ENCODE peak calls at places on chromosome 9, in seven cellular contexts. U is A549, D is retinal pigment epithelial cell, M is hepatocyte, E is AG10803, O is stomach, N is nephron progenitor cell. Y is an unnamed sample.

GRCh38 chr9:93204470-93205043 is 20.6 kb downstream of the WNK2 start:
- DNase-seq in O (no peak), N (no peak), E (no peak), D (no peak), U (no peak), M (no peak), Y (no peak)

GRCh38 chr9:22049411-22049810 is 40.3 kb upstream of the CDKN2B start:
- DNase-seq in D (no peak), M (no peak), U (no peak), E (peak), O (no peak), N (no peak), Y (no peak)

GRCh38 chr9:71271602-71272001 is 150.2 kb upstream of the TRPM3 start:
- DNase-seq in M (no peak), D (no peak), U (no peak), N (no peak), E (no peak), O (no peak), Y (no peak)

GRCh38 chr9:120348951-120349429 is 231.0 kb downstream of the CDK5RAP2 start:
- DNase-seq in E (peak), N (peak), M (peak), U (peak), O (peak), D (no peak), Y (no peak)

GRCh38 chr9:80691229-80691628 is 998.1 kb downstream of the TLE1 start:
- DNase-seq in E (no peak), U (no peak), D (no peak), N (no peak), M (no peak), O (no peak), Y (no peak)

GRCh38 chr9:113613815-113614413 is 150.4 kb downstream of the RGS3 start:
- DNase-seq in M (no peak), D (no peak), N (no peak), U (no peak), E (no peak), O (no peak), Y (no peak)

GRCh38 chr9:123487944-123488343 is 131.9 kb downstream of the CRB2 start:
- DNase-seq in N (no peak), E (no peak), D (no peak), O (no peak), M (no peak), U (no peak), Y (no peak)

GRCh38 chr9:89792189-89793123 is 187.6 kb downstream of the GADD45G start:
- DNase-seq in U (no peak), E (no peak), D (no peak), O (no peak), M (no peak), N (no peak), Y (no peak)

GRCh38 chr9:110356639-110357038 is 19.0 kb upstream of the TXNDC8 start:
- DNase-seq in O (no peak), N (no peak), M (no peak), U (no peak), E (no peak), D (no peak), Y (no peak)

GRCh38 chr9:124855944-124856773 is 2.9 kb downstream of the WDR38 start:
- DNase-seq in M (no peak), U (no peak), O (no peak), N (peak), D (no peak), E (no peak), Y (no peak)

GRCh38 chr9:137613738-137614523 is 4.9 kb upstream of the EHMT1 start:
- DNase-seq in M (no peak), U (no peak), E (no peak), D (no peak), N (no peak), O (no peak), Y (no peak)

GRCh38 chr9:77846957-77847574 is 184.5 kb downstream of the GNAQ start:
- DNase-seq in N (no peak), M (no peak), O (no peak), E (no peak), U (no peak), D (no peak), Y (no peak)

GRCh38 chr9:27157086-27157485 is 48.1 kb downstream of the TEK start:
- DNase-seq in E (no peak), N (no peak), D (no peak), M (no peak), U (no peak), O (no peak), Y (no peak)

GRCh38 chr9:69980041-69980440 is 63.6 kb upstream of the MAMDC2 start:
- DNase-seq in M (no peak), O (no peak), D (no peak), E (peak), U (no peak), N (no peak), Y (peak)

GRCh38 chr9:121744002-121744686 is 92.7 kb downstream of the DAB2IP start:
- DNase-seq in U (peak), N (peak), D (no peak), O (peak), M (peak), E (peak), Y (no peak)

GRCh38 chr9:76932778-76933177 is 26.9 kb upstream of the PRUNE2 start:
- DNase-seq in N (no peak), U (no peak), D (no peak), M (no peak), E (peak), O (no peak), Y (no peak)

DNA sequence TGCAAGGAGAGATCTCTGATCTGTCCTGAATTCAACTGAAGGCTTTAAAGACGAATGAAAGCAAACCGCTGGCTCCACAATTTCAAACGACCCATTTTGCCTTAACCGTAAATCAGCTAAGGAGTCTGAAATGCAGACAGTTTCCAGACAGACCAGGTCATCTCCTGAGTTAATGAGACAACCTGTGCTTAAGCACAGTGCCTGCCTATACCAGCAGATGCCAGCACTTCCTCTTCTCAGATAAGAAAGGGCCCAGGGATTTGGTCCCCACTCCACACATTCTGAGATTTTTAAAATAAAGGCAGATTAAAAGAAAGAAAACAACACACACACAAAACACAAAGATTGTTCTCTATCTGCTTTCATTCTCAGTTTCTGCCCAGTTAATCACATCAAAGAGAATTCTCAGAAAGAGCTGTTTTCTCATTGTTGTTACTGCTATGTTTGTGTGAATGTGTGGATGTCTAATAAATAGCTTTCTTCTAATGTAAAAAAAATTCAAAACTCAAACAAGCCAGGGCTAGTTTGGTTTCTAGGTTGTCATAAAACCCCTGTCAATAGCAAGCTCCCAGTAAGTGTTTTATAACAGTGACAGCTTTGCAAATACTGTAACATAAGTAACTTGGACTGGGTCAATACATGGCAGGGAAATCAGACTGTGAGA is 157.7 kb upstream of the SLC24A2 start:
- DNase-seq in N (peak), O (no peak), D (no peak), M (peak), E (peak), U (no peak), Y (no peak)
- TF ChIP-seq CTCF in N (peak), O (no peak), D (peak), M (peak), E (peak), U (no peak), Y (peak)

GRCh38 chr9:892123-892522 is 50.6 kb downstream of the DMRT1 start:
- DNase-seq in N (no peak), D (no peak), E (no peak), U (no peak), M (no peak), O (no peak), Y (no peak)
- TF ChIP-seq CTCF in N (no peak), D (peak), E (no peak), U (no peak), M (no peak), O (no peak), Y (peak)

GRCh38 chr9:111399772-111400563 is 69.9 kb upstream of the OR2K2 start:
- DNase-seq in U (peak), N (no peak), E (peak), M (peak), O (peak), D (no peak), Y (no peak)
- TF ChIP-seq CTCF in U (peak), N (peak), E (peak), M (peak), O (peak), D (peak), Y (peak)

GRCh38 chr9:91004484-91004883 is 202.9 kb downstream of the SYK start:
- DNase-seq in E (no peak), O (no peak), D (no peak), N (no peak), U (no peak), M (no peak), Y (no peak)
- TF ChIP-seq CTCF in E (peak), O (no peak), D (peak), N (no peak), U (no peak), M (no peak), Y (no peak)

Y was measured in BJ.